ENCODE peak calls at places on chromosomes 16 and 17, in ten cellular contexts. One of them, this sample, is unnamed.
A peak's percentile ranks its signal among the peaks of the same experiment; 100 is the strongest.

GRCh38 chr16:15485175-15485574 is 50.8 kb downstream of the BMERB1 start:
- DNase-seq in cardiac fibroblast: no peak
- DNase-seq in breast epithelium: no peak
- DNase-seq in cardiac muscle cell: no peak
- DNase-seq in endothelial cell: no peak
- DNase-seq in CD8-positive, alpha-beta T cell: no peak
- DNase-seq in mesothelial cell of epicardium: no peak
- DNase-seq in AG09309: no peak
- DNase-seq in tibial nerve: no peak
- DNase-seq in lower lobe of right lung: no peak
- DNase-seq in this sample: no peak

GRCh38 chr17:42153919-42154491 is 784 bp downstream of the RAB5C start:
- DNase-seq in cardiac fibroblast: peak; percentile 43
- DNase-seq in breast epithelium: no peak
- DNase-seq in cardiac muscle cell: peak; percentile 41
- DNase-seq in endothelial cell: no peak
- DNase-seq in CD8-positive, alpha-beta T cell: no peak
- DNase-seq in mesothelial cell of epicardium: no peak
- DNase-seq in AG09309: no peak
- DNase-seq in tibial nerve: no peak
- DNase-seq in lower lobe of right lung: no peak
- DNase-seq in this sample: no peak

GRCh38 chr16:47713225-47713595 is 252.1 kb downstream of the PHKB start:
- DNase-seq in cardiac fibroblast: peak; percentile 85
- DNase-seq in breast epithelium: no peak
- DNase-seq in cardiac muscle cell: peak; percentile 74
- DNase-seq in endothelial cell: no peak
- DNase-seq in CD8-positive, alpha-beta T cell: no peak
- DNase-seq in mesothelial cell of epicardium: no peak
- DNase-seq in AG09309: no peak
- DNase-seq in tibial nerve: no peak
- DNase-seq in lower lobe of right lung: no peak
- DNase-seq in this sample: no peak

GRCh38 chr16:14475370-14476139 is 154.5 kb downstream of the PARN start:
- DNase-seq in cardiac fibroblast: peak; percentile 24
- DNase-seq in breast epithelium: no peak
- DNase-seq in cardiac muscle cell: no peak
- DNase-seq in endothelial cell: no peak
- DNase-seq in CD8-positive, alpha-beta T cell: no peak
- DNase-seq in mesothelial cell of epicardium: no peak
- DNase-seq in AG09309: no peak
- DNase-seq in tibial nerve: no peak
- DNase-seq in lower lobe of right lung: no peak
- DNase-seq in this sample: no peak

GRCh38 chr17:65231086-65231485 is 93.9 kb downstream of the RGS9 start:
- DNase-seq in cardiac fibroblast: peak; percentile 13
- DNase-seq in breast epithelium: no peak
- DNase-seq in cardiac muscle cell: no peak
- DNase-seq in endothelial cell: no peak
- DNase-seq in CD8-positive, alpha-beta T cell: no peak
- DNase-seq in mesothelial cell of epicardium: no peak
- DNase-seq in AG09309: no peak
- DNase-seq in tibial nerve: no peak
- DNase-seq in lower lobe of right lung: no peak
- DNase-seq in this sample: no peak

GRCh38 chr16:1356061-1356900 is 4.5 kb downstream of the GNPTG start:
- DNase-seq in cardiac fibroblast: no peak
- DNase-seq in breast epithelium: no peak
- DNase-seq in cardiac muscle cell: no peak
- DNase-seq in endothelial cell: no peak
- DNase-seq in CD8-positive, alpha-beta T cell: no peak
- DNase-seq in mesothelial cell of epicardium: no peak
- DNase-seq in AG09309: no peak
- DNase-seq in tibial nerve: no peak
- DNase-seq in lower lobe of right lung: no peak
- DNase-seq in this sample: no peak

GRCh38 chr16:9309844-9310243 is 218.4 kb downstream of the HAPSTR1 start:
- DNase-seq in cardiac fibroblast: no peak
- DNase-seq in breast epithelium: no peak
- DNase-seq in cardiac muscle cell: no peak
- DNase-seq in endothelial cell: no peak
- DNase-seq in CD8-positive, alpha-beta T cell: no peak
- DNase-seq in mesothelial cell of epicardium: no peak
- DNase-seq in AG09309: no peak
- DNase-seq in tibial nerve: no peak
- DNase-seq in lower lobe of right lung: no peak
- DNase-seq in this sample: no peak

GRCh38 chr16:66399031-66399430 is 28.1 kb upstream of the BEAN1 start:
- DNase-seq in cardiac fibroblast: peak; percentile 64
- DNase-seq in breast epithelium: no peak
- DNase-seq in cardiac muscle cell: peak; percentile 63
- DNase-seq in endothelial cell: no peak
- DNase-seq in CD8-positive, alpha-beta T cell: no peak
- DNase-seq in mesothelial cell of epicardium: no peak
- DNase-seq in AG09309: no peak
- DNase-seq in tibial nerve: no peak
- DNase-seq in lower lobe of right lung: no peak
- DNase-seq in this sample: no peak

GRCh38 chr16:14485131-14485551 is 144.9 kb downstream of the PARN start:
- DNase-seq in cardiac fibroblast: no peak
- DNase-seq in breast epithelium: no peak
- DNase-seq in cardiac muscle cell: peak; percentile 27
- DNase-seq in endothelial cell: no peak
- DNase-seq in CD8-positive, alpha-beta T cell: no peak
- DNase-seq in mesothelial cell of epicardium: no peak
- DNase-seq in AG09309: no peak
- DNase-seq in tibial nerve: no peak
- DNase-seq in lower lobe of right lung: no peak
- DNase-seq in this sample: no peak

GRCh38 chr17:2123467-2124251 is 68.8 kb downstream of the HIC1 start:
- DNase-seq in cardiac fibroblast: peak; percentile 35
- DNase-seq in breast epithelium: no peak
- DNase-seq in cardiac muscle cell: peak; percentile 48
- DNase-seq in endothelial cell: no peak
- DNase-seq in CD8-positive, alpha-beta T cell: no peak
- DNase-seq in mesothelial cell of epicardium: no peak
- DNase-seq in AG09309: no peak
- DNase-seq in tibial nerve: no peak
- DNase-seq in lower lobe of right lung: no peak
- DNase-seq in this sample: peak; percentile 54

GRCh38 chr16:83458612-83459011 is 349.2 kb upstream of the HSBP1 start:
- DNase-seq in cardiac fibroblast: peak; percentile 83
- DNase-seq in breast epithelium: no peak
- DNase-seq in cardiac muscle cell: peak; percentile 59
- DNase-seq in endothelial cell: no peak
- DNase-seq in CD8-positive, alpha-beta T cell: no peak
- DNase-seq in mesothelial cell of epicardium: no peak
- DNase-seq in AG09309: peak; percentile 67
- DNase-seq in tibial nerve: no peak
- DNase-seq in lower lobe of right lung: no peak
- DNase-seq in this sample: peak; percentile 50

GRCh38 chr17:60534613-60535157 is 8.6 kb upstream of the APPBP2 start:
- DNase-seq in cardiac fibroblast: no peak
- DNase-seq in breast epithelium: no peak
- DNase-seq in cardiac muscle cell: no peak
- DNase-seq in endothelial cell: no peak
- DNase-seq in CD8-positive, alpha-beta T cell: no peak
- DNase-seq in mesothelial cell of epicardium: no peak
- DNase-seq in AG09309: no peak
- DNase-seq in tibial nerve: no peak
- DNase-seq in lower lobe of right lung: no peak
- DNase-seq in this sample: no peak

GRCh38 chr17:40071720-40072480 is 9.1 kb downstream of the THRA start:
- DNase-seq in cardiac fibroblast: peak; percentile 26
- DNase-seq in breast epithelium: peak; percentile 87
- DNase-seq in cardiac muscle cell: peak; percentile 57
- DNase-seq in endothelial cell: no peak
- DNase-seq in CD8-positive, alpha-beta T cell: no peak
- DNase-seq in mesothelial cell of epicardium: no peak
- DNase-seq in AG09309: no peak
- DNase-seq in tibial nerve: peak; percentile 79
- DNase-seq in lower lobe of right lung: peak; percentile 85
- DNase-seq in this sample: no peak

GRCh38 chr16:1548727-1549126 is 15.3 kb downstream of the TMEM204 start:
- DNase-seq in cardiac fibroblast: no peak
- DNase-seq in breast epithelium: no peak
- DNase-seq in cardiac muscle cell: no peak
- DNase-seq in endothelial cell: no peak
- DNase-seq in CD8-positive, alpha-beta T cell: no peak
- DNase-seq in mesothelial cell of epicardium: no peak
- DNase-seq in AG09309: no peak
- DNase-seq in tibial nerve: no peak
- DNase-seq in lower lobe of right lung: no peak
- DNase-seq in this sample: no peak

GRCh38 chr17:77419547-77420475 is 279.0 kb downstream of the SEC14L1 start:
- DNase-seq in cardiac fibroblast: peak; percentile 42
- DNase-seq in breast epithelium: no peak
- DNase-seq in cardiac muscle cell: no peak
- DNase-seq in endothelial cell: peak; percentile 63
- DNase-seq in CD8-positive, alpha-beta T cell: no peak
- DNase-seq in mesothelial cell of epicardium: no peak
- DNase-seq in AG09309: no peak
- DNase-seq in tibial nerve: no peak
- DNase-seq in lower lobe of right lung: no peak
- DNase-seq in this sample: no peak

GRCh38 chr17:40947929-40948328 is 10.5 kb upstream of the KRT23 start:
- DNase-seq in cardiac fibroblast: no peak
- DNase-seq in breast epithelium: no peak
- DNase-seq in cardiac muscle cell: no peak
- DNase-seq in endothelial cell: no peak
- DNase-seq in CD8-positive, alpha-beta T cell: no peak
- DNase-seq in mesothelial cell of epicardium: no peak
- DNase-seq in AG09309: no peak
- DNase-seq in tibial nerve: no peak
- DNase-seq in lower lobe of right lung: no peak
- DNase-seq in this sample: no peak

GRCh38 chr17:31472137-31472536 is 80.7 kb downstream of the RAB11FIP4 start:
- DNase-seq in cardiac fibroblast: no peak
- DNase-seq in breast epithelium: no peak
- DNase-seq in cardiac muscle cell: no peak
- DNase-seq in endothelial cell: no peak
- DNase-seq in CD8-positive, alpha-beta T cell: no peak
- DNase-seq in mesothelial cell of epicardium: no peak
- DNase-seq in AG09309: no peak
- DNase-seq in tibial nerve: no peak
- DNase-seq in lower lobe of right lung: no peak
- DNase-seq in this sample: no peak

GRCh38 chr17:66829386-66829864 is 5.5 kb upstream of the CACNG5 start:
- DNase-seq in cardiac fibroblast: peak; percentile 71
- DNase-seq in breast epithelium: no peak
- DNase-seq in cardiac muscle cell: peak; percentile 82
- DNase-seq in endothelial cell: peak; percentile 76
- DNase-seq in CD8-positive, alpha-beta T cell: no peak
- DNase-seq in mesothelial cell of epicardium: peak; percentile 78
- DNase-seq in AG09309: peak; percentile 10
- DNase-seq in tibial nerve: peak; percentile 22
- DNase-seq in lower lobe of right lung: no peak
- DNase-seq in this sample: peak; percentile 66

GRCh38 chr17:35063514-35064223 is at the start of gene RFFL:
- DNase-seq in cardiac fibroblast: peak; percentile 99
- DNase-seq in breast epithelium: peak; percentile 88
- DNase-seq in cardiac muscle cell: peak; percentile 98
- DNase-seq in endothelial cell: peak; percentile 66
- DNase-seq in CD8-positive, alpha-beta T cell: peak; percentile 62
- DNase-seq in mesothelial cell of epicardium: peak; percentile 69
- DNase-seq in AG09309: peak; percentile 93
- DNase-seq in tibial nerve: peak; percentile 93
- DNase-seq in lower lobe of right lung: peak; percentile 89
- DNase-seq in this sample: peak; percentile 77
- TF ChIP-seq CTCF in cardiac fibroblast: no peak
- TF ChIP-seq CTCF in breast epithelium: peak; percentile 14
- TF ChIP-seq CTCF in cardiac muscle cell: peak; percentile 26
- TF ChIP-seq CTCF in endothelial cell: no peak
- TF ChIP-seq CTCF in CD8-positive, alpha-beta T cell: no peak
- TF ChIP-seq CTCF in mesothelial cell of epicardium: no peak
- TF ChIP-seq CTCF in AG09309: no peak
- TF ChIP-seq CTCF in tibial nerve: no peak
- TF ChIP-seq CTCF in lower lobe of right lung: no peak
- TF ChIP-seq CTCF in this sample: no peak

GRCh38 chr17:33120103-33120502 is 128.5 kb downstream of the SPACA3 start:
- DNase-seq in cardiac fibroblast: no peak
- DNase-seq in breast epithelium: no peak
- DNase-seq in cardiac muscle cell: no peak
- DNase-seq in endothelial cell: no peak
- DNase-seq in CD8-positive, alpha-beta T cell: no peak
- DNase-seq in mesothelial cell of epicardium: no peak
- DNase-seq in AG09309: no peak
- DNase-seq in tibial nerve: no peak
- DNase-seq in lower lobe of right lung: no peak
- DNase-seq in this sample: no peak
- TF ChIP-seq CTCF in cardiac fibroblast: no peak
- TF ChIP-seq CTCF in breast epithelium: no peak
- TF ChIP-seq CTCF in cardiac muscle cell: no peak
- TF ChIP-seq CTCF in endothelial cell: no peak
- TF ChIP-seq CTCF in CD8-positive, alpha-beta T cell: no peak
- TF ChIP-seq CTCF in mesothelial cell of epicardium: no peak
- TF ChIP-seq CTCF in AG09309: no peak
- TF ChIP-seq CTCF in tibial nerve: no peak
- TF ChIP-seq CTCF in lower lobe of right lung: no peak
- TF ChIP-seq CTCF in this sample: no peak

DNA sequence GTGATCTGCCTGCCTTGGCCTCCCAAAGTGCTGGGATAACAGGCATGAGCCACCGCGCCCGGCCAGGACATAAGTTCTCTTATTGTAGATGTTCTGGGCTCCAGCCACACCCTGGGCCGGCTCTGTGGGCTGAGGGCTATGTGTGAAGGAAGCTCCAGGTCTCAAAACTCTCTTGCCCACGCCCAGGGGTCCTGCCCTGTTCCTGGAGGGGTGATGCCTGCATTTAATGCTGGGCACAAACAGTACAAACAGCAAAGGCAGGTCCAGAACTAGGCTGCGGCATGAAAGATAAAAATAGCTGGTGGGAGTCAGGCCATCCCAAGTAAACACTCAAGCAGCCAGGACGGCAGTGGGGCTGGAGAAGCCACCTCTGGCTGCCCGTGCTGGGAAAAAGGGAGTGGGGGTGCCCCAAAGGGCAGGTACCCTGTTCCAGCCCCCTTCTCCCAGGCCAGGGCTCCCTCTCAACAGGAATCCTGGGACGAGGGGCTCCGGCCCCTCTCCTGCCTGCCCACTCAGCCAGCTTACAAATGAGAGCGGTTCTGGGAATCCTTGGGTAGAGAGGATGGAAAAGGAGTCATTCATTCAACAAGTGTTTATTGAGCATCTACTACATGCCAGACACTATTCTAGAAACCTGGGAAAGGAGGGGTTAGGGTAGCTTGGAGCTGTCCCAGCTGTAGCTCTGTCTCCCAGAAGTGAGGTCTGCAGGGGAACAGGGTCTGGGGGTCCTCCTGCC is 4.6 kb downstream of the TRIM47 start:
- DNase-seq in cardiac fibroblast: no peak
- DNase-seq in breast epithelium: no peak
- DNase-seq in cardiac muscle cell: no peak
- DNase-seq in endothelial cell: no peak
- DNase-seq in CD8-positive, alpha-beta T cell: no peak
- DNase-seq in mesothelial cell of epicardium: no peak
- DNase-seq in AG09309: no peak
- DNase-seq in tibial nerve: no peak
- DNase-seq in lower lobe of right lung: no peak
- DNase-seq in this sample: no peak
- TF ChIP-seq CTCF in cardiac fibroblast: no peak
- TF ChIP-seq CTCF in breast epithelium: no peak
- TF ChIP-seq CTCF in cardiac muscle cell: no peak
- TF ChIP-seq CTCF in endothelial cell: no peak
- TF ChIP-seq CTCF in CD8-positive, alpha-beta T cell: no peak
- TF ChIP-seq CTCF in mesothelial cell of epicardium: no peak
- TF ChIP-seq CTCF in AG09309: no peak
- TF ChIP-seq CTCF in tibial nerve: no peak
- TF ChIP-seq CTCF in lower lobe of right lung: no peak
- TF ChIP-seq CTCF in this sample: no peak

GRCh38 chr16:30092373-30093010 is 768 bp upstream of the TBX6 start:
- DNase-seq in cardiac fibroblast: peak; percentile 85
- DNase-seq in breast epithelium: no peak
- DNase-seq in cardiac muscle cell: peak; percentile 84
- DNase-seq in endothelial cell: peak; percentile 92
- DNase-seq in CD8-positive, alpha-beta T cell: peak; percentile 43
- DNase-seq in mesothelial cell of epicardium: peak; percentile 68
- DNase-seq in AG09309: no peak
- DNase-seq in tibial nerve: peak; percentile 70
- DNase-seq in lower lobe of right lung: peak; percentile 93
- DNase-seq in this sample: peak; percentile 95
- TF ChIP-seq CTCF in cardiac fibroblast: peak; percentile 80
- TF ChIP-seq CTCF in breast epithelium: peak; percentile 12
- TF ChIP-seq CTCF in cardiac muscle cell: peak; percentile 75
- TF ChIP-seq CTCF in endothelial cell: no peak
- TF ChIP-seq CTCF in CD8-positive, alpha-beta T cell: peak; percentile 4
- TF ChIP-seq CTCF in mesothelial cell of epicardium: peak; percentile 9
- TF ChIP-seq CTCF in AG09309: peak; percentile 73
- TF ChIP-seq CTCF in tibial nerve: peak; percentile 33
- TF ChIP-seq CTCF in lower lobe of right lung: peak; percentile 76
- TF ChIP-seq CTCF in this sample: peak; percentile 98